ENCODE peak calls at places on chromosomes 1 and 21, in six cellular contexts. K, T, W, E, I and D are unnamed samples. For H3K4me1 and H3K36me3, the result is how much of the 10 kb centered on the place peaks cover.

GRCh38 chr21:36452281-36452680 is 27.6 kb downstream of the CLDN14 start:
- DNase-seq in T (no peak), I (no peak), E (no peak), W (no peak), K (no peak), D (no peak)

GRCh38 chr1:75423136-75423535 is 187.8 kb downstream of the SLC44A5 start:
- DNase-seq in T (no peak), W (no peak), E (no peak), I (no peak), K (no peak), D (no peak)

GRCh38 chr1:241330619-241331327 is 26.2 kb downstream of the RGS7 start:
- DNase-seq in E (no peak), K (no peak), W (no peak), T (no peak), I (no peak), D (no peak)

GRCh38 chr1:212133319-212133718 is 97.8 kb downstream of the DTL start:
- DNase-seq in T (no peak), E (no peak), I (no peak), W (no peak), K (no peak), D (no peak)

GRCh38 chr1:18535391-18536210 is 54.9 kb downstream of the KLHDC7A start:
- DNase-seq in I (peak), W (no peak), T (no peak), E (no peak), K (no peak), D (no peak)

GRCh38 chr1:198267921-198268320 is 111.1 kb downstream of the NEK7 start:
- DNase-seq in T (no peak), K (no peak), I (no peak), W (no peak), E (no peak), D (no peak)

GRCh38 chr1:230401763-230402294 is 24.3 kb downstream of the PGBD5 start:
- DNase-seq in T (no peak), W (no peak), I (no peak), E (no peak), K (no peak), D (no peak)

GRCh38 chr1:155175281-155175926 is 1.8 kb downstream of the TRIM46 start:
- DNase-seq in T (no peak), E (no peak), W (no peak), I (peak), K (no peak), D (no peak)

GRCh38 chr1:172823534-172823933 is 164.6 kb downstream of the FASLG start:
- DNase-seq in I (no peak), K (no peak), E (no peak), T (no peak), W (no peak), D (no peak)

GRCh38 chr1:27992271-27992670 is 32.5 kb downstream of the XKR8 start:
- DNase-seq in K (no peak), T (no peak), W (no peak), I (no peak), E (no peak), D (peak)

GRCh38 chr1:215023151-215023832 is 59.2 kb upstream of the KCNK2 start:
- DNase-seq in E (no peak), K (no peak), W (no peak), I (no peak), T (no peak), D (no peak)

GRCh38 chr1:38047603-38048146 is 1.1 kb upstream of the POU3F1 start:
- DNase-seq in E (no peak), K (no peak), I (no peak), T (no peak), W (no peak), D (no peak)

GRCh38 chr1:89670168-89670567 is 37.2 kb downstream of the LRRC8C start:
- DNase-seq in E (no peak), I (no peak), W (no peak), K (no peak), T (no peak), D (peak)

GRCh38 chr1:27360159-27361043 is 6.4 kb downstream of the MAP3K6 start:
- DNase-seq in W (no peak), E (no peak), I (no peak), K (no peak), T (no peak), D (peak)

DNA sequence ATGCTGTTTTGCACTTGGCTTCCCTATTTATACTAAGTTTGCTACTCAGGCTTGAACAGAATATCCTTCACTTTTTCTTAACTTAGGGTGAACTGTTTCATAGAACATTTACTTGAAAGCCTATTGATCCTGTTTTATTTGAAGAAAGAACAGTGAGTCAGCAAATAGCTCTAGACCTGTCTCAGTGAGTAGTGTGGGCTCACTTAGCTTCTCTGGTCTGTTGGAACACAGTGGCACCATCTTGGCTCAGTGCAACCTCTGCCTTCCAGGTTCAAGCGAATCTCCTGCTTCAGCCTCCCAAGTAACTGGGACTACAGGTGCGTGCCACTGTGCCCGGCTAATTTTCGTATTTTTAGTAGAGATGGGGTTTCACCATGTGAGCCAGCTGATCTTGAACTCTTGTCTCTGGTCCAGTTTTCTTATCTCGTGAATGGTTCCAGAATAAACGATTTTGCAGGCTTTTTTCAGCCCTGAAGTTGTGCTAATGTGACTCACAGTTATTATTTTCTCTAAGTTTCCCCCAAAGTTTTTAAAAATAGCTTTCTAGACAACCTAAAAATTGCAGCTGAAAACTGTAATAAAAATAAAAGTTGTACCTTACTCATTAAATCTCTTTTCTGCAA is 76.8 kb downstream of the KIF1B start:
- DNase-seq in E (no peak), T (no peak), I (no peak), W (no peak), K (no peak), D (no peak)
- H3K4me1 ChIP-seq in E (under half), T (under half), I (under half), W (under half), K (under half), D (under half)

DNA sequence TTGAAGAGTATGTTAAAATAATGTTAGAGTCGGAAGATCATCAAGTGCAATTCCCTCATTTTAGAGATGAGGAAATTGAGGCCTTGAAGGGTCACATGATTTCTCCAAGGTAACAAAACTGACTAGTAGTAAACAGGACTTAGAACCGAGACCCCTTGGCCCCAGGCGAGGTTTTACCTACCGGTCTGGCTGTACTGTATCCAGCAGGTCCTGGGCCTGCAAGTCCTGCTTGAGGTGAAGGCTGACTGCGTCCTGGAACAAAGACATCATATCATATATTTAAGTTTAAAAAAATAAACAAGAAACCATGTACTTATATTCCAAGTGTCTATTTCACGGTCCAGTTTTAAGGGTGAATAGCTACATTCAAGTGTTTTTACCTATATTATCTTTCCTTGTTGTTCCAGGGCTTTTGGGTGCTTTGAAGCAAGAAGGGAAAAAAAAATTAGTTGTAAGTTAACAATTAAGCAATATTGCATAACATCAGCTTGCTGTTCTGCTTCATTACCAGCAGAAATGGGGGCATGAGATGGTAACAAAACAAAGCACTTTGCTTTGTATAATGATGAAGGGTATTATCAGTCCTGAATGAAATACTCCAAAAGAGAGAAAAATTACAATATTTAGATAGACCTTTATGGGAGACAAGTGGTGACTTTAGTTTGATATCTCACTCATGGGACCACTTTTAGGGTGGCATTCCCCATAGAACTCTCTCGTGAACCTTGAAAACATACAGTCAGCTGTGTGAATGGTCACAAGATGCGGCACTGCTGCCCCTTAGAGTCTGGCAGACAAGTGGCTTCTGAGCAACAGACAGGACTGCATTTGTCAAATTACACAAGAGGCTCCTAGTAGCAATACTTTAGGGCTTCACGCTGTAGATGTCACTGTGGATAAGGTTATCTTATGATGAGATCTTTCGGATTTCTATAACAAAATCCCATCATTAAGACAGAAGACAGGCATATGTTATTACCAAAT is 29.8 kb upstream of the CFAP298 start:
- DNase-seq in I (no peak), W (no peak), T (no peak), K (no peak), E (no peak), D (no peak)
- H3K36me3 ChIP-seq in I (under half), W (under half), T (under half), K (under half), E (under half), D (half or more)

GRCh38 chr1:92933459-92933858 is 27.8 kb downstream of the DIPK1A start:
- DNase-seq in W (no peak), K (no peak), T (no peak), I (no peak), E (no peak), D (no peak)
- H3K27ac ChIP-seq in W (no peak), K (no peak), T (peak), I (no peak), E (no peak), D (no peak)

GRCh38 chr1:30777060-30777905 is 19.7 kb upstream of the LAPTM5 start:
- DNase-seq in T (no peak), I (no peak), E (no peak), K (no peak), W (no peak), D (no peak)
- H3K4me1 ChIP-seq in T (under half), I (under half), E (under half), K (under half), W (under half), D (under half)

GRCh38 chr1:21750841-21751240 is 32.1 kb downstream of the USP48 start:
- DNase-seq in K (no peak), W (no peak), T (no peak), E (no peak), I (no peak), D (no peak)
- H3K36me3 ChIP-seq in K (under half), W (under half), T (half or more), E (under half), I (half or more), D (half or more)

DNA sequence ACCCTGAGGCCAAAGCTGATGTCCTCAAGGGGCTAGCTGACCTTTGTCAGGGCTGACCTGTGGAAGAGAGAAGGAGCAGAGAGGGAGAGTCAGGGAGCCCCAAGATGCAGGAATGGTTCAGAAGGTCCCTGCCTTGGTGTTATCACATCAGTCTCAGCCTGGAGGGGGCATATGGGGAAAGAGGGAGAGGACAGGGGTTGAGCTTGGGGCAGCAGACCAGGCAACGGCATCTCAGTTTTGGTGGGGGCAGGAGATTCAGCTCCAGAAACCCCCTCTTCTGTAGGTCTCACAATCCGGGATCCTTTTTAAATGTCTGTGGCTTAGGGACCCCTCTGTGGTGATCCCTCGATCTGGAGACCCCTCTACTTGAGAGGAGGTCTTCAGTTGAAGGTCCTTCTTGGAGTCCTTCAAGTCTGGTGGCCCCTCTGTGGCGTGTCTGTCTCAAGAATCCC is 802 bp downstream of the S100A13 start:
- DNase-seq in K (no peak), T (no peak), I (no peak), W (no peak), E (no peak), D (no peak)
- H3K27ac ChIP-seq in K (peak), T (peak), I (peak), W (peak), E (peak), D (no peak)

GRCh38 chr1:225462714-225463574 is 35.1 kb upstream of the LBR start:
- DNase-seq in W (no peak), E (no peak), I (no peak), K (no peak), T (no peak), D (no peak)

GRCh38 chr1:225460021-225460736 is 32.3 kb upstream of the LBR start:
- DNase-seq in T (no peak), E (no peak), K (no peak), W (no peak), I (no peak), D (no peak)

GRCh38 chr1:225460737-225461532 is 33.1 kb upstream of the LBR start:
- DNase-seq in K (no peak), I (no peak), W (no peak), E (no peak), T (no peak), D (no peak)

GRCh38 chr1:225462429-225462713 is 34.5 kb upstream of the LBR start:
- DNase-seq in T (no peak), W (no peak), E (no peak), I (no peak), K (no peak), D (no peak)

GRCh38 chr1:225461533-225462428 is 33.9 kb upstream of the LBR start:
- DNase-seq in W (no peak), I (no peak), T (no peak), K (no peak), E (no peak), D (no peak)
- H3K4me1 ChIP-seq in W (under half), I (under half), T (under half), K (under half), E (under half), D (under half)

GRCh38 chr1:168202941-168203654 is 22.7 kb upstream of the SFT2D2 start:
- DNase-seq in W (no peak), E (no peak), I (no peak), K (no peak), T (no peak), D (no peak)

GRCh38 chr1:168195199-168196135 is 16.7 kb downstream of the TIPRL start:
- DNase-seq in I (no peak), E (no peak), W (no peak), K (no peak), T (no peak), D (no peak)

DNA sequence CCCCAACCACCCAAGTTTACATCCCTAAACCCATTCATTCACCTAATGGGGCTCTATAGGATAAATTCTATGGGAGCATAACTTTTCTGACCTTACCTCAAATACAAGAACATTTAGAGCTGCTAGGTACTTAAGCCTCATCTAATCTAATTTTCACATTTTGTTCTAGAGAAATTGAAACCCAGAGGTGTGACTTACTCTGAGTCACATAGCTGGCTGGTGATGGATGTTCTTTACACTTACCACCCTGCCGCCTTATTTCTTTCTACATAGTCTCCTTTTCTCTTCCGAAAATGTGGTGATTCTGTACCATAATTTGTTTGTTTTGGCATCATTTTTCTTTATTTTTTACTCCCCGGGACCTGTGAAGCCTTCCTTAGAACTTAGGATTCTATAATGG is 20.3 kb downstream of the TIPRL start:
- DNase-seq in T (no peak), W (no peak), I (no peak), K (no peak), E (no peak), D (no peak)
- H3K36me3 ChIP-seq in T (half or more), W (under half), I (under half), K (under half), E (under half), D (half or more)

DNA sequence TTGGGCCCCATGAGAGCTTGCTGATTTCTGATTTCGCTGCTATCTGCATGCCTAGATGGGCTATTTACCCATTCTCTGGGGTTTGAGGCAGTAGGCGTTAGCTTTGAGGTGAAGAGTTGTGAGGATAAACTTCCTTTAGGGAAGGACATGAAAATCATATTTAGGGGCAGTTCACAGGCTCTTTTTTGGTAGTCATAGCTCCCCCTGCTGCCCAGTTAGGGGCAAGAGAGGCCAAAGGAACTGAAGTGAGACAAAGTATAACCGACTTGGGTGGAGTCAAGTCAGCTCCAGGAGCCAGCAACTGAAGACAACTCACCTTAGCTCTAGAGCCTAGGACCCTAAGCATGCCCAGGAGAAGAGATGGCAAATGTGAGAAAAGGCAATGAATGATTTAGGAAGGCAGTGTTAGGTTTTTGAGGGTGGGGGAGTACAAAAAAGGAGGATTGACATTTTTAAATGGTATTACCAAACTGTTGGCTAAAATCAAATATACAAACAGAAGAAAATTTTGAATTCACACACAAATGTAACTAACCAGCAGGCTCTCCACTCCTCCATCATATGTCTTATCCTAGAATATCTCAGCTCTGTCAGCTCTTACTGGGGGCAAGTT is 625.2 kb downstream of the LMO4 start:
- DNase-seq in K (peak), I (no peak), E (peak), W (peak), T (no peak), D (peak)
- H3K27ac ChIP-seq in K (no peak), I (no peak), E (no peak), W (no peak), T (no peak), D (no peak)

GRCh38 chr1:156804026-156804425 is 12.6 kb downstream of the SH2D2A start:
- DNase-seq in I (no peak), T (no peak), W (no peak), E (no peak), K (no peak), D (no peak)

GRCh38 chr1:156802421-156802820 is 14.2 kb downstream of the SH2D2A start:
- DNase-seq in K (no peak), T (no peak), E (no peak), I (no peak), W (no peak), D (no peak)

GRCh38 chr1:156801409-156802121 is 15.1 kb downstream of the SH2D2A start:
- DNase-seq in T (no peak), E (no peak), W (no peak), I (no peak), K (no peak), D (no peak)

GRCh38 chr1:156804572-156805243 is 11.9 kb downstream of the SH2D2A start:
- DNase-seq in T (no peak), W (no peak), E (no peak), K (no peak), I (no peak), D (no peak)

GRCh38 chr1:156803086-156803851 is 13.4 kb downstream of the SH2D2A start:
- DNase-seq in K (no peak), W (no peak), T (no peak), E (no peak), I (no peak), D (no peak)
- H3K4me1 ChIP-seq in K (under half), W (under half), T (under half), E (under half), I (half or more), D (under half)